ENCODE peak calls at places on chromosomes 7 and 10, in ten cellular contexts. X is choroid plexus epithelial cell, H is AG09319, U is lower leg skin, T is tibial nerve, Q is AG10803, Z is A673, V is A549, G is HFFc6, J is omental fat pad. W is an unnamed sample.

GRCh38 chr7:22453159-22453558 is 46.8 kb downstream of the STEAP1B start:
- DNase-seq in X (no peak), H (no peak), U (no peak), T (no peak), Q (no peak), Z (no peak), V (no peak), G (no peak), J (no peak), W (no peak)

GRCh38 chr7:55774327-55775050 is 88.1 kb downstream of the SEPTIN14 start:
- DNase-seq in X (peak), H (no peak), U (no peak), T (no peak), Q (no peak), Z (peak), V (no peak), G (no peak), J (no peak), W (no peak)

GRCh38 chr10:101625821-101626412 is 37.8 kb downstream of the DPCD start:
- DNase-seq in X (no peak), H (no peak), U (no peak), T (no peak), Q (no peak), Z (no peak), V (no peak), G (no peak), J (no peak), W (no peak)

GRCh38 chr7:129271500-129272355 is 46.9 kb downstream of the AHCYL2 start:
- DNase-seq in X (peak), H (no peak), U (peak), T (peak), Q (peak), Z (peak), V (peak), G (peak), J (no peak), W (peak)

GRCh38 chr10:101536800-101537199 is 51.3 kb downstream of the POLL start:
- DNase-seq in X (peak), H (no peak), U (no peak), T (no peak), Q (peak), Z (peak), V (peak), G (peak), J (no peak), W (no peak)

GRCh38 chr10:85319826-85320225 is 991.4 kb downstream of the CCSER2 start:
- DNase-seq in X (no peak), H (no peak), U (no peak), T (no peak), Q (no peak), Z (no peak), V (no peak), G (no peak), J (no peak), W (no peak)

GRCh38 chr10:121766426-121766825 is 161.4 kb downstream of the ATE1 start:
- DNase-seq in X (no peak), H (no peak), U (no peak), T (no peak), Q (no peak), Z (no peak), V (no peak), G (no peak), J (no peak), W (no peak)

GRCh38 chr7:155191901-155192478 is 105.7 kb upstream of the INSIG1 start:
- DNase-seq in X (no peak), H (no peak), U (no peak), T (no peak), Q (no peak), Z (no peak), V (no peak), G (no peak), J (no peak), W (no peak)

GRCh38 chr7:38020134-38020533 is 99.7 kb downstream of the EPDR1 start:
- DNase-seq in X (no peak), H (no peak), U (no peak), T (no peak), Q (no peak), Z (peak), V (no peak), G (no peak), J (no peak), W (no peak)

GRCh38 chr7:108454674-108455523 is 1.3 kb downstream of the NRCAM start:
- DNase-seq in X (peak), H (no peak), U (no peak), T (no peak), Q (no peak), Z (peak), V (peak), G (no peak), J (no peak), W (peak)

GRCh38 chr7:14604606-14605005 is 297.9 kb downstream of the DGKB start:
- DNase-seq in X (no peak), H (peak), U (no peak), T (no peak), Q (peak), Z (no peak), V (no peak), G (peak), J (no peak), W (no peak)

GRCh38 chr10:69217119-69217754 is 2.9 kb upstream of the HKDC1 start:
- DNase-seq in X (peak), H (no peak), U (no peak), T (no peak), Q (peak), Z (peak), V (peak), G (peak), J (no peak), W (no peak)

GRCh38 chr10:79406683-79407396 is 38.6 kb downstream of the ZCCHC24 start:
- DNase-seq in X (no peak), H (no peak), U (no peak), T (no peak), Q (no peak), Z (no peak), V (no peak), G (no peak), J (no peak), W (no peak)

GRCh38 chr7:139033346-139034114 is 2.3 kb downstream of the ZC3HAV1L start:
- DNase-seq in X (no peak), H (no peak), U (peak), T (no peak), Q (no peak), Z (no peak), V (no peak), G (no peak), J (no peak), W (no peak)

GRCh38 chr7:139034336-139034735 is 1.5 kb downstream of the ZC3HAV1L start:
- DNase-seq in X (no peak), H (no peak), U (no peak), T (no peak), Q (no peak), Z (no peak), V (peak), G (peak), J (no peak), W (no peak)

GRCh38 chr7:139036901-139037300 is 1.1 kb upstream of the ZC3HAV1L start:
- DNase-seq in X (no peak), H (no peak), U (peak), T (no peak), Q (no peak), Z (no peak), V (no peak), G (no peak), J (no peak), W (no peak)

GRCh38 chr7:139035588-139036353 is at the start of gene ZC3HAV1L:
- DNase-seq in X (peak), H (no peak), U (peak), T (no peak), Q (peak), Z (peak), V (peak), G (peak), J (peak), W (peak)

DNA sequence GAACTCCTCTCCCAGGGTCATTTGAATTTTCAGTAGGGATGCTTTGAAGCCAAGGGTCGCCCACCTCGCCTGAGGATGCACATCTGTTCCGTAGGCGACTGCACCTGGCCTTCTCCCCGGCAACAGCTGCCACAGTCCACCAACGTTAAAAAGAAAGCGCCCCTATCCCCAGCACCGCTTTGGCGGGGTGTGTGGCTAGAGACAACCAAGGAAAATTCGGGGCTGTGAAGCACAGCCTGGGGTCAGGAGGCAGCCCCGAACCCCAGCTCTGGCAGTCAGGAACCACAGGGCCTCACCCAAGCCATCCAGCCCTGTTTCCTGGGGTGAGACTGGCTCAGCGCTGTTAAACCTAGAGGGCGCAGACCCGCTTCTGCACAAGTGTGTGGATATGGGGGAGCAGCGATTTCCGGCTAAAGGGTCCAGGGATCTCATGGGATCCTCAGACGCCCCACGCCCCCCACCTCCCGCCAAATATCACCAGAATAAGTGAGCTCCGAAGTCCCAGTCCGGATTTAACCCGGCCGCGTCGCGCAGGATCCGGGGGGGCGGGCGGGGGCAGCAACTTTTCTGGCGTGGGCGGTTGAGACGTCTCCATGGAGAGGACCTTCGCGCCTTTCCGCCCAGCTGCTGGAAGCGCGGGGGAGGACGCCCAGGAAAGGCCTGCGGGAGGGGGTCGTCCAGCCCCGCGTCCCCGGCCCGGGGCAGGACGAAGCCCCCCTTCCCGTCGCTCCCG is 821 bp downstream of the ZC3HAV1L start:
- DNase-seq in X (peak), H (no peak), U (no peak), T (no peak), Q (peak), Z (peak), V (peak), G (no peak), J (no peak), W (no peak)
- TF ChIP-seq CTCF in X (peak), H (peak), U (no peak), T (no peak), Q (peak), Z (no peak), V (peak), G (no peak), J (no peak), W (no peak)

GRCh38 chr10:116268976-116269375 is 4.0 kb downstream of the GFRA1 start:
- DNase-seq in X (no peak), H (no peak), U (no peak), T (no peak), Q (no peak), Z (no peak), V (no peak), G (no peak), J (no peak), W (no peak)
- TF ChIP-seq CTCF in X (no peak), H (no peak), U (no peak), T (no peak), Q (no peak), Z (no peak), V (peak), G (no peak), J (no peak), W (no peak)

GRCh38 chr7:106979551-106980357 is 64.8 kb upstream of the PRKAR2B start:
- DNase-seq in X (no peak), H (no peak), U (no peak), T (peak), Q (no peak), Z (no peak), V (no peak), G (no peak), J (no peak), W (no peak)

GRCh38 chr7:106980358-106980685 is 64.2 kb upstream of the PRKAR2B start:
- DNase-seq in X (no peak), H (no peak), U (no peak), T (no peak), Q (no peak), Z (no peak), V (no peak), G (no peak), J (no peak), W (no peak)

GRCh38 chr7:106982415-106982814 is 62.1 kb upstream of the PRKAR2B start:
- DNase-seq in X (no peak), H (no peak), U (no peak), T (no peak), Q (no peak), Z (no peak), V (no peak), G (no peak), J (no peak), W (no peak)

GRCh38 chr7:106984034-106984433 is 60.5 kb upstream of the PRKAR2B start:
- DNase-seq in X (no peak), H (no peak), U (no peak), T (no peak), Q (no peak), Z (no peak), V (no peak), G (no peak), J (no peak), W (no peak)

DNA sequence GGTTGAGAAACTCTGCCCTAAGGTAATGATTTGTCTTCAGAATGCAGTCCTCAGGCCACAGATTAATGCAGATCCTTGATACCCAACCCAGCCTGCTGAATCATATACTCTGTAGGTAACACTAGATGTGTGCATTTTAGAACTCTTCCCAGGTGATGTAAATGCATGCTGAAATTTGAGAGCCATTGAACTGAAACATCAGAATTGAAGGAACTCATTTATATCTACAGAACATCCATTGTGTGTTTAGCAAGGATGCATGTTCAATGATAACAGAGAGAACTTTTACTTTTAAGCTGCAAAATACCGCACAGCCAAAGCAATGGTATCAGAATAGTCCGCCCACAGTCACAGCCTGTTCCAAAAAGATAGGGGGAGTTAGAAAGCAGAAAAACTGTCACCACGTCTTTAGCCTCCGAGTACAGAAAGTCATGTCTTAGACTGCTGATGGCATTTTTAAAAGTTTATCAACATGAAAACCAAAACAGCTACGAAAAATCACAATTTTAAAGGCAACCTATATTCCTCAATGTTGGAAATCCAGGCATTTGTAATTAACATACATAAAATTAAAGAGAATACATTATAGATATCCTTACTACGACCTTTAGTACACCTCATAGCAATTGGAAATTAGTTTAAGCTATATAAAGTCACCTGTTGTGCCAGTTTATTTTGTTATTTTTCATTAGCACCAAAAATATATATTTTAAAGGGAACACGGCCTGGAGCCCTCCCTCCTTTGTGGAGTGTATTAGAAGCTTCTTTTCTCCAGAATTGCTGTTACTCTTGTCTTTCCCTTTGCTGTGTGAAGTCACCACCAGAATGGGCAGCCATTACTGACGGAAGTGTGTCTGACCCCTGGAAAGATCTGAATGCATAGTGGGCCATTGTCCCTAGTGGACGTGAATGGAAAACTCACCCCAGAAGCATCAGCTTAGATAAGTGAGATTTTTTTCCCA is 65.8 kb upstream of the PRKAR2B start:
- DNase-seq in X (no peak), H (no peak), U (no peak), T (no peak), Q (no peak), Z (no peak), V (peak), G (no peak), J (no peak), W (no peak)
- TF ChIP-seq CTCF in X (peak), H (no peak), U (no peak), T (no peak), Q (peak), Z (no peak), V (no peak), G (peak), J (no peak), W (peak)

DNA sequence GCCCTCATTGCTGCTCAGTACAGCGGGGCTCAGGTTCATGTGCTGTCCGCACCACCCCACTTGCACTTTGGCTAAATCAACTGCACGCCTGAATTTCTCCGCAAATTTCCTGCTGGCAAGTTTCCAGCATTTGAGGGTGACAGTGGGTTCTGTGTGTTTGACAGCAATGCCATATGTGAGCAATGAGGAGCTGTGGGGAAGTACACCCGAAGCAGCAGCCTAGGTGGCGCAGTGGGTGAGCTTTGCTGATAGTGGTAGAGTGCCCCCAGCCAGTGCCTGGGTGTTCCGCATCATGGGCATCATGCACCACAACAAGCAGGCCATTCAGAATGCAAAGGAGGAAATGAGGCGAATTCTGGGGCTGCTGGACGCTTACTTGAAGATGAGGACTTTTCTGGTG is 103.9 kb upstream of the POT1 start:
- DNase-seq in X (no peak), H (no peak), U (no peak), T (no peak), Q (no peak), Z (no peak), V (no peak), G (no peak), J (no peak), W (no peak)
- TF ChIP-seq CTCF in X (no peak), H (no peak), U (no peak), T (no peak), Q (no peak), Z (no peak), V (no peak), G (no peak), J (no peak), W (no peak)

W was measured in endothelial cell.